ENCODE peak calls at places on chromosome 17, in ten cellular contexts. N is fibroblast of mammary gland, A is endodermal cell, U is gastrocnemius medialis, Z is astrocyte of the spinal cord, W is foreskin fibroblast, X is chondrocyte, D is AG09309, O is HFF-Myc, F is GM12878. T is an unnamed sample.

GRCh38 chr17:73196500-73196899 is 3.6 kb downstream of the COG1 start:
- DNase-seq in N (no peak), A (peak), U (no peak), Z (peak), W (peak), X (no peak), D (peak), O (no peak), F (no peak), T (no peak)

GRCh38 chr17:7308625-7309433 is 1.4 kb downstream of the EIF5A start:
- DNase-seq in N (peak), A (peak), U (peak), Z (peak), W (peak), X (no peak), D (no peak), O (no peak), F (peak), T (peak)

GRCh38 chr17:81388612-81389367 is 6.5 kb upstream of the BAHCC1 start:
- DNase-seq in N (no peak), A (peak), U (no peak), Z (no peak), W (no peak), X (no peak), D (no peak), O (no peak), F (no peak), T (no peak)

GRCh38 chr17:73474370-73474988 is 162.7 kb upstream of the CDC42EP4 start:
- DNase-seq in N (peak), A (no peak), U (no peak), Z (peak), W (peak), X (no peak), D (peak), O (peak), F (no peak), T (no peak)

GRCh38 chr17:36935681-36936454 is 1.4 kb upstream of the LHX1 start:
- DNase-seq in N (no peak), A (peak), U (no peak), Z (no peak), W (no peak), X (no peak), D (no peak), O (no peak), F (no peak), T (no peak)

GRCh38 chr17:61221597-61222471 is 177.8 kb upstream of the TBX2 start:
- DNase-seq in N (no peak), A (no peak), U (no peak), Z (no peak), W (no peak), X (no peak), D (no peak), O (no peak), F (no peak), T (no peak)

GRCh38 chr17:77445908-77446535 is 305.3 kb downstream of the SEC14L1 start:
- DNase-seq in N (no peak), A (no peak), U (no peak), Z (no peak), W (peak), X (no peak), D (no peak), O (no peak), F (no peak), T (no peak)

GRCh38 chr17:7916799-7917198 is 710 bp upstream of the RNF227 start:
- DNase-seq in N (peak), A (peak), U (no peak), Z (no peak), W (peak), X (no peak), D (no peak), O (peak), F (no peak), T (no peak)

GRCh38 chr17:28343491-28343932 is 8.0 kb downstream of the TNFAIP1 start:
- DNase-seq in N (no peak), A (no peak), U (no peak), Z (no peak), W (no peak), X (no peak), D (no peak), O (no peak), F (no peak), T (no peak)

GRCh38 chr17:44350733-44351226 is 5.7 kb downstream of the GRN start:
- DNase-seq in N (peak), A (peak), U (no peak), Z (peak), W (peak), X (no peak), D (no peak), O (no peak), F (peak), T (no peak)

GRCh38 chr17:29070308-29070707 is 27.4 kb downstream of the PIPOX start:
- DNase-seq in N (no peak), A (no peak), U (no peak), Z (no peak), W (no peak), X (no peak), D (no peak), O (no peak), F (no peak), T (no peak)

GRCh38 chr17:38540514-38540913 is 65.2 kb downstream of the SRCIN1 start:
- DNase-seq in N (no peak), A (peak), U (no peak), Z (no peak), W (no peak), X (no peak), D (no peak), O (no peak), F (no peak), T (no peak)

GRCh38 chr17:75077490-75078096 is 10.2 kb upstream of the SLC16A5 start:
- DNase-seq in N (no peak), A (no peak), U (peak), Z (peak), W (peak), X (no peak), D (no peak), O (no peak), F (no peak), T (no peak)

GRCh38 chr17:42992872-42993271 is 5.3 kb upstream of the RPL27 start:
- DNase-seq in N (no peak), A (no peak), U (no peak), Z (no peak), W (no peak), X (no peak), D (no peak), O (no peak), F (no peak), T (no peak)

GRCh38 chr17:76793775-76794174 is 55.9 kb downstream of the MFSD11 start:
- DNase-seq in N (peak), A (peak), U (no peak), Z (peak), W (peak), X (no peak), D (no peak), O (no peak), F (no peak), T (no peak)

GRCh38 chr17:29585080-29585751 is 4.2 kb downstream of the GIT1 start:
- DNase-seq in N (no peak), A (peak), U (no peak), Z (no peak), W (no peak), X (no peak), D (no peak), O (no peak), F (no peak), T (no peak)

GRCh38 chr17:45668316-45668715 is 115.8 kb upstream of the CRHR1 start:
- DNase-seq in N (no peak), A (no peak), U (no peak), Z (no peak), W (no peak), X (peak), D (no peak), O (no peak), F (no peak), T (no peak)

GRCh38 chr17:8287651-8288335 is 677 bp upstream of the RANGRF start:
- DNase-seq in N (no peak), A (no peak), U (no peak), Z (no peak), W (no peak), X (no peak), D (no peak), O (no peak), F (no peak), T (no peak)

GRCh38 chr17:78375401-78376079 is 2.9 kb upstream of the PGS1 start:
- DNase-seq in N (peak), A (peak), U (no peak), Z (peak), W (peak), X (no peak), D (peak), O (no peak), F (no peak), T (no peak)

GRCh38 chr17:73302189-73302588 is 9.6 kb downstream of the CDC42EP4 start:
- DNase-seq in N (peak), A (no peak), U (no peak), Z (peak), W (peak), X (no peak), D (no peak), O (no peak), F (no peak), T (no peak)

GRCh38 chr17:58172369-58173071 is 5.7 kb downstream of the OR4D2 start:
- DNase-seq in N (peak), A (peak), U (no peak), Z (peak), W (peak), X (no peak), D (no peak), O (no peak), F (peak), T (no peak)

GRCh38 chr17:43543771-43544575 is 2.2 kb downstream of the ETV4 start:
- DNase-seq in N (no peak), A (peak), U (no peak), Z (no peak), W (no peak), X (no peak), D (no peak), O (no peak), F (no peak), T (no peak)

GRCh38 chr17:41697122-41697962 is 8.7 kb downstream of the EIF1 start:
- DNase-seq in N (peak), A (peak), U (peak), Z (no peak), W (peak), X (no peak), D (no peak), O (no peak), F (no peak), T (no peak)

GRCh38 chr17:56292628-56293027 is 139.4 kb downstream of the ANKFN1 start:
- DNase-seq in N (peak), A (no peak), U (no peak), Z (no peak), W (peak), X (no peak), D (no peak), O (no peak), F (no peak), T (no peak)

GRCh38 chr17:75271233-75271954 is 363 bp upstream of the MIF4GD start:
- DNase-seq in N (no peak), A (peak), U (peak), Z (peak), W (peak), X (no peak), D (no peak), O (no peak), F (no peak), T (no peak)

GRCh38 chr17:66474810-66475497 is 172.5 kb downstream of the PRKCA start:
- DNase-seq in N (no peak), A (peak), U (no peak), Z (no peak), W (no peak), X (no peak), D (no peak), O (no peak), F (no peak), T (no peak)

GRCh38 chr17:16073845-16074244 is 74.2 kb downstream of the TTC19 start:
- DNase-seq in N (no peak), A (no peak), U (no peak), Z (no peak), W (no peak), X (no peak), D (no peak), O (no peak), F (no peak), T (no peak)

GRCh38 chr17:14158707-14159106 is 78.0 kb downstream of the CDRT15 start:
- DNase-seq in N (no peak), A (no peak), U (no peak), Z (no peak), W (no peak), X (no peak), D (no peak), O (no peak), F (no peak), T (no peak)

GRCh38 chr17:7132511-7133094 is 18.0 kb upstream of the ASGR2 start:
- DNase-seq in N (no peak), A (peak), U (no peak), Z (no peak), W (no peak), X (no peak), D (no peak), O (no peak), F (peak), T (no peak)

GRCh38 chr17:30942311-30943079 is 20.8 kb downstream of the ADAP2 start:
- DNase-seq in N (no peak), A (no peak), U (no peak), Z (no peak), W (peak), X (no peak), D (no peak), O (peak), F (no peak), T (no peak)

GRCh38 chr17:66508896-66509843 is 206.8 kb downstream of the PRKCA start:
- DNase-seq in N (peak), A (no peak), U (no peak), Z (peak), W (peak), X (no peak), D (peak), O (no peak), F (no peak), T (peak)

DNA sequence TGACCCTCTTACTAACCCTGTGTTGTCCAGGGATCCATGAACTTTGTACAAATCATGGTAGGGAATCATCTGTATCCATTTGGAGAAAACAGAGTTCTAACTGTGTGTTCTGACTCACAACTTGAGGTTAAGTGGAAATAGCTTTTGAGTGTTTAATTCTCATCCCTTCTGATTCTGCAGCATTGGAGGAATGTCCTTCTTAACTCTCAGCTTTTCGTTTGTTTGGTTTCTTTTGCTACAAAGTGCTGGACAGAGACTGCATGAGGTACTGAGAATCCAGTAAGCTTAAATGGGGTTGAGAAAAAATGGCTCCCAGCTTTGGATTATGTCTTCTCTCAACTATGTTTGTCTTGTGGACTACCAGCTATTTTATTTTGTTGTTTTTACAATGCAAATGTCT is 352.1 kb upstream of the KIF2B start:
- DNase-seq in N (no peak), A (no peak), U (no peak), Z (peak), W (no peak), X (no peak), D (no peak), O (no peak), F (no peak), T (no peak)
- TF ChIP-seq CTCF in N (no peak), A (no peak), U (no peak), Z (no peak), W (no peak), X (no peak), D (no peak), O (no peak), F (no peak), T (no peak)

DNA sequence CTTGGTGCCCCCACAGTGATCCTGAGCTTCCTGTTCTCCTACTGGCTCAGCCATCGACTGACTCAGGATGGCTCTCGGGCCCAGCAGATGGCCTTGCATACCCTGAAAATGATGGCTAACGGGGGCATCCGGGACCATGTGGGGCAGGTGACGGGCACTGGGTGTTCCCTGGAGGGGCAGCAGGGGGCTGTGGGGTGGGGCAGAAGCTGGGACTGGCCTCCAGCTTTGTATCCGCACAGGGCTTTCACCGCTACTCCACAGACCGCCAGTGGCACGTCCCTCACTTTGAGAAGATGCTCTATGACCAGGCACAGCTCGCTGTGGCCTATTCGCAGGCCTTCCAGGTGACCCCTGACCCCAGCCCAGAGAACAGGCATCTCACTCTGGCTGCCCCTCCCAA is 3.0 kb downstream of the SPATA20 start:
- DNase-seq in N (no peak), A (no peak), U (no peak), Z (no peak), W (no peak), X (no peak), D (no peak), O (no peak), F (no peak), T (no peak)
- TF ChIP-seq CTCF in N (no peak), A (no peak), U (no peak), Z (no peak), W (no peak), X (no peak), D (no peak), O (no peak), F (no peak), T (no peak)

GRCh38 chr17:79812206-79812968 is 15.5 kb upstream of the CBX8 start:
- DNase-seq in N (no peak), A (peak), U (no peak), Z (no peak), W (no peak), X (no peak), D (no peak), O (no peak), F (no peak), T (no peak)

GRCh38 chr17:79811888-79812205 is 15.0 kb upstream of the CBX8 start:
- DNase-seq in N (no peak), A (no peak), U (no peak), Z (no peak), W (no peak), X (no peak), D (no peak), O (no peak), F (no peak), T (no peak)

GRCh38 chr17:79809530-79810137 is 12.8 kb upstream of the CBX8 start:
- DNase-seq in N (no peak), A (peak), U (no peak), Z (no peak), W (no peak), X (no peak), D (no peak), O (no peak), F (no peak), T (no peak)

GRCh38 chr17:79810138-79811027 is 13.5 kb upstream of the CBX8 start:
- DNase-seq in N (peak), A (peak), U (no peak), Z (peak), W (peak), X (no peak), D (no peak), O (no peak), F (no peak), T (peak)

GRCh38 chr17:79811036-79811887 is 14.4 kb upstream of the CBX8 start:
- DNase-seq in N (no peak), A (peak), U (no peak), Z (no peak), W (peak), X (peak), D (no peak), O (no peak), F (no peak), T (no peak)
- TF ChIP-seq CTCF in N (peak), A (peak), U (peak), Z (peak), W (peak), X (peak), D (peak), O (peak), F (peak), T (peak)

GRCh38 chr17:1714488-1714979 is 4.4 kb upstream of the TLCD2 start:
- DNase-seq in N (peak), A (peak), U (peak), Z (peak), W (peak), X (no peak), D (peak), O (peak), F (no peak), T (peak)

GRCh38 chr17:1714980-1715802 is 5.0 kb upstream of the TLCD2 start:
- DNase-seq in N (peak), A (peak), U (peak), Z (peak), W (peak), X (no peak), D (peak), O (no peak), F (no peak), T (no peak)

GRCh38 chr17:1712271-1712670 is 2.1 kb upstream of the TLCD2 start:
- DNase-seq in N (no peak), A (no peak), U (no peak), Z (no peak), W (no peak), X (no peak), D (no peak), O (no peak), F (no peak), T (no peak)

GRCh38 chr17:1713160-1713877 is 3.1 kb upstream of the TLCD2 start:
- DNase-seq in N (no peak), A (no peak), U (no peak), Z (no peak), W (no peak), X (no peak), D (no peak), O (no peak), F (no peak), T (no peak)

DNA sequence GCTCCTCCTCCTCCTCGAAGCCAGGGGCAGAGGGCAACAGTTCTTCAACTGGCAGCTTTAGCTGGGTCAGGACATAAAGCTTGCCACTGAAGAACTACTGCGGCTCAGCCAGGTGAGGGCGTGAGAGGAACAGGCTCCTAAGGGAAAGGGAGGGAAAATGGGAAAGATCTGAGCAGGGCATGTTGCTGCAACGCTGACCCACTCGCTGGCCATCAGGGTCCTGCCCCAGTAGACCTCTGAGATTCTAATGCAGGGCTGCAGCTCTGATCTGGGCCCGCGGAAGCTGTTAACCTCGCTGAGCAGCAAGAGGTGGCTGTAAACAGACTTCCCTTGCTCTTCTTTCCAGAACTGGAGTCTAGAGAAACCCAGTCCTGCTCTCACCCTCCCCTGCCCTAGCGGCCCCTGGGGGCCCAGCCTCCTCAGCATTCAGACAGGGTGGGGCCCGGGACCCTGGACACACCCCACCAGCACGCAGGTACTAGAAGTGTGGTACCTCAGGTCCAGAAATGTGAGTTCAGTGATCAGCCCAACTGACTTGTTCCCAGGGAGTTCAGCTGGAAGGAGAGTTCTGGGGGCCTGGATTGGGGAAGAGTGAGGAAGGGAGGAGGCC is 3.8 kb upstream of the TLCD2 start:
- DNase-seq in N (peak), A (peak), U (no peak), Z (no peak), W (peak), X (no peak), D (no peak), O (no peak), F (no peak), T (no peak)
- TF ChIP-seq CTCF in N (peak), A (peak), U (no peak), Z (peak), W (peak), X (peak), D (peak), O (peak), F (peak), T (peak)

GRCh38 chr17:48247038-48247437 is 139.5 kb downstream of the SNX11 start:
- DNase-seq in N (no peak), A (no peak), U (no peak), Z (no peak), W (no peak), X (no peak), D (no peak), O (no peak), F (no peak), T (no peak)

GRCh38 chr17:48251950-48252349 is 144.4 kb downstream of the SNX11 start:
- DNase-seq in N (no peak), A (no peak), U (no peak), Z (no peak), W (no peak), X (no peak), D (no peak), O (no peak), F (no peak), T (no peak)

GRCh38 chr17:48247603-48248002 is 140.0 kb downstream of the SNX11 start:
- DNase-seq in N (no peak), A (no peak), U (no peak), Z (no peak), W (no peak), X (no peak), D (no peak), O (no peak), F (no peak), T (no peak)

GRCh38 chr17:48253976-48254375 is 146.4 kb downstream of the SNX11 start:
- DNase-seq in N (no peak), A (no peak), U (no peak), Z (no peak), W (no peak), X (no peak), D (no peak), O (no peak), F (no peak), T (no peak)

GRCh38 chr17:48250949-48251348 is 143.4 kb downstream of the SNX11 start:
- DNase-seq in N (no peak), A (no peak), U (no peak), Z (no peak), W (no peak), X (no peak), D (no peak), O (no peak), F (no peak), T (no peak)
- TF ChIP-seq CTCF in N (no peak), A (no peak), U (no peak), Z (no peak), W (no peak), X (no peak), D (no peak), O (no peak), F (no peak), T (no peak)

T was measured in kidney epithelial cell.